ENCODE peak calls at places on chromosomes 5 and 9, in ten cellular contexts. R, P, T, L, Z, C, K, X, B and J are unnamed samples.

GRCh38 chr5:134392301-134392700 is 19.4 kb downstream of the CDKN2AIPNL start:
- DNase-seq in R (no peak), P (no peak), T (no peak), L (peak), Z (no peak), C (no peak), K (no peak), X (no peak), B (no peak), J (no peak)

GRCh38 chr5:37839441-37840035 is 303 bp downstream of the GDNF start:
- DNase-seq in R (peak), P (peak), T (peak), L (peak), Z (peak), C (no peak), K (peak), X (peak), B (no peak), J (peak)

GRCh38 chr9:121372563-121373400 is 2.7 kb upstream of the STOM start:
- DNase-seq in R (no peak), P (no peak), T (no peak), L (peak), Z (peak), C (no peak), K (no peak), X (no peak), B (no peak), J (no peak)

GRCh38 chr5:78887384-78888118 is 97.6 kb downstream of the ARSB start:
- DNase-seq in R (no peak), P (no peak), T (no peak), L (peak), Z (no peak), C (no peak), K (no peak), X (peak), B (no peak), J (peak)

GRCh38 chr9:137367506-137368430 is 55.2 kb downstream of the EXD3 start:
- DNase-seq in R (no peak), P (no peak), T (no peak), L (no peak), Z (no peak), C (no peak), K (no peak), X (no peak), B (no peak), J (no peak)

GRCh38 chr9:26125693-26126092 is 447.4 kb upstream of the TUSC1 start:
- DNase-seq in R (no peak), P (no peak), T (no peak), L (no peak), Z (no peak), C (no peak), K (no peak), X (no peak), B (no peak), J (no peak)

GRCh38 chr5:56278267-56278826 is 45.2 kb upstream of the ANKRD55 start:
- DNase-seq in R (peak), P (no peak), T (no peak), L (peak), Z (peak), C (no peak), K (no peak), X (no peak), B (no peak), J (no peak)

GRCh38 chr9:136593581-136593980 is 47.7 kb upstream of the NOTCH1 start:
- DNase-seq in R (no peak), P (no peak), T (no peak), L (no peak), Z (no peak), C (no peak), K (no peak), X (no peak), B (no peak), J (no peak)

GRCh38 chr5:155103164-155103563 is 89.6 kb downstream of the KIF4B start:
- DNase-seq in R (no peak), P (no peak), T (no peak), L (no peak), Z (peak), C (no peak), K (no peak), X (no peak), B (no peak), J (no peak)